ENCODE peak calls at places on chromosomes 4 and X, in four cellular contexts. One of them, this sample, is unnamed.

GRCh38 chr4:61921890-61922289 is 721.8 kb downstream of the ADGRL3 start:
- DNase-seq in esophagus squamous epithelium: no peak
- DNase-seq in astrocyte: no peak
- DNase-seq in AG04450: no peak
- DNase-seq in this sample: no peak

GRCh38 chrX:21806691-21807090 is 32.7 kb upstream of the MBTPS2 start:
- DNase-seq in esophagus squamous epithelium: no peak
- DNase-seq in astrocyte: peak; percentile 6
- DNase-seq in AG04450: no peak
- DNase-seq in this sample: no peak

GRCh38 chrX:9517062-9517461 is 52.2 kb downstream of the TBL1X start:
- DNase-seq in esophagus squamous epithelium: no peak
- DNase-seq in astrocyte: no peak
- DNase-seq in AG04450: no peak
- DNase-seq in this sample: no peak

GRCh38 chr4:45294464-45294863 is 568.1 kb upstream of the GNPDA2 start:
- DNase-seq in esophagus squamous epithelium: no peak
- DNase-seq in AG04450: no peak
- DNase-seq in astrocyte: no peak
- DNase-seq in this sample: no peak

GRCh38 chrX:46693149-46693548 is 65.8 kb downstream of the SLC9A7 start:
- DNase-seq in astrocyte: no peak
- DNase-seq in AG04450: no peak
- DNase-seq in esophagus squamous epithelium: no peak
- DNase-seq in this sample: no peak

GRCh38 chrX:88613338-88613737 is 133.7 kb upstream of the CPXCR1 start:
- DNase-seq in astrocyte: no peak
- DNase-seq in AG04450: no peak
- DNase-seq in esophagus squamous epithelium: no peak
- DNase-seq in this sample: no peak

GRCh38 chr4:114417214-114417613 is 181.4 kb upstream of the UGT8 start:
- DNase-seq in astrocyte: no peak
- DNase-seq in AG04450: no peak
- DNase-seq in esophagus squamous epithelium: no peak
- DNase-seq in this sample: no peak

GRCh38 chr4:147335183-147335582 is 145.7 kb upstream of the EDNRA start:
- DNase-seq in astrocyte: no peak
- DNase-seq in esophagus squamous epithelium: no peak
- DNase-seq in AG04450: no peak
- DNase-seq in this sample: no peak

GRCh38 chr4:24690436-24690835 is 104.9 kb upstream of the SOD3 start:
- DNase-seq in astrocyte: no peak
- DNase-seq in AG04450: no peak
- DNase-seq in esophagus squamous epithelium: no peak
- DNase-seq in this sample: peak; percentile 4

GRCh38 chr4:164207460-164207859 is 546.5 kb upstream of the SMIM31 start:
- DNase-seq in esophagus squamous epithelium: no peak
- DNase-seq in AG04450: no peak
- DNase-seq in astrocyte: no peak
- DNase-seq in this sample: no peak

GRCh38 chr4:6076391-6076790 is 58.2 kb upstream of the C4orf50 start:
- DNase-seq in AG04450: no peak
- DNase-seq in esophagus squamous epithelium: no peak
- DNase-seq in astrocyte: no peak
- DNase-seq in this sample: no peak

GRCh38 chr4:177480796-177481195 is 38.6 kb upstream of the AGA start:
- DNase-seq in esophagus squamous epithelium: no peak
- DNase-seq in astrocyte: peak; percentile 94
- DNase-seq in AG04450: peak; percentile 56
- DNase-seq in this sample: no peak

GRCh38 chr4:52659722-52660261 is 691 bp upstream of the USP46 start:
- DNase-seq in esophagus squamous epithelium: no peak
- DNase-seq in astrocyte: no peak
- DNase-seq in AG04450: no peak
- DNase-seq in this sample: no peak

GRCh38 chr4:168645933-168646768 is 149.3 kb downstream of the PALLD start:
- DNase-seq in AG04450: no peak
- DNase-seq in esophagus squamous epithelium: no peak
- DNase-seq in astrocyte: no peak
- DNase-seq in this sample: no peak

GRCh38 chr4:125313989-125314602 is 659 bp upstream of the FAT4 start:
- DNase-seq in astrocyte: no peak
- DNase-seq in esophagus squamous epithelium: no peak
- DNase-seq in AG04450: no peak
- DNase-seq in this sample: no peak
- H3K4me3 ChIP-seq in astrocyte: peak overlapping the region; percentile 92
- H3K4me3 ChIP-seq in esophagus squamous epithelium: peak overlapping the region; percentile 78
- H3K4me3 ChIP-seq in AG04450: peak overlapping the region; percentile 51
- H3K4me3 ChIP-seq in this sample: peak overlapping the region; percentile 95

GRCh38 chr4:130896920-130897319 is 1801.0 kb downstream of the C4orf33 start:
- DNase-seq in astrocyte: no peak
- DNase-seq in esophagus squamous epithelium: no peak
- DNase-seq in AG04450: no peak
- DNase-seq in this sample: no peak

DNA sequence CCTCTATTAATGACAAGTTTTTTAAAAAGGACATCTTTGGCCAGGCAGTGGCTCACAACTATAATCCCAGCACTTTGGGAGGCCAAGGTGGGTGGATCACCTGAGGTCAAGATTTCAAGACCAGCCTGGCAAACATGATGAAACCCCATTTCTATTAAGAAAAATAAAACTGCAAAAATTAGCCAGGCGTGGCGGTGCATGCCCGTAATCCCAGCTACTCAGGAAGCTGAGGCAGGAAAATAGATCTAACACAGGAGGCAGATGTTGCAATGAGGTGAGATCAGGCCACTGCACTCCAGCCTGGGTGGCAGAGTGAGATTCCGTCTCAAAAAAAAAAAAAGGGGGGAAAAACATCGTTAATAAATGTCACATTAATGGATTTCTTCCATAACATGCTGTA is 1805.4 kb downstream of the C4orf33 start:
- DNase-seq in AG04450: no peak
- DNase-seq in esophagus squamous epithelium: no peak
- DNase-seq in astrocyte: no peak
- DNase-seq in this sample: no peak
- H3K4me3 ChIP-seq in AG04450: no peak overlapping the region
- H3K4me3 ChIP-seq in esophagus squamous epithelium: no peak overlapping the region
- H3K4me3 ChIP-seq in astrocyte: no peak overlapping the region
- H3K4me3 ChIP-seq in this sample: no peak overlapping the region

GRCh38 chrX:33207056-33207455 is 4.3 kb downstream of the DMD start:
- DNase-seq in astrocyte: no peak
- DNase-seq in esophagus squamous epithelium: no peak
- DNase-seq in AG04450: no peak
- DNase-seq in this sample: no peak

GRCh38 chrX:33204889-33205288 is 6.5 kb downstream of the DMD start:
- DNase-seq in AG04450: no peak
- DNase-seq in esophagus squamous epithelium: no peak
- DNase-seq in astrocyte: no peak
- DNase-seq in this sample: no peak

GRCh38 chrX:33210156-33210555 is 1.2 kb downstream of the DMD start:
- DNase-seq in astrocyte: no peak
- DNase-seq in esophagus squamous epithelium: no peak
- DNase-seq in AG04450: no peak
- DNase-seq in this sample: no peak

DNA sequence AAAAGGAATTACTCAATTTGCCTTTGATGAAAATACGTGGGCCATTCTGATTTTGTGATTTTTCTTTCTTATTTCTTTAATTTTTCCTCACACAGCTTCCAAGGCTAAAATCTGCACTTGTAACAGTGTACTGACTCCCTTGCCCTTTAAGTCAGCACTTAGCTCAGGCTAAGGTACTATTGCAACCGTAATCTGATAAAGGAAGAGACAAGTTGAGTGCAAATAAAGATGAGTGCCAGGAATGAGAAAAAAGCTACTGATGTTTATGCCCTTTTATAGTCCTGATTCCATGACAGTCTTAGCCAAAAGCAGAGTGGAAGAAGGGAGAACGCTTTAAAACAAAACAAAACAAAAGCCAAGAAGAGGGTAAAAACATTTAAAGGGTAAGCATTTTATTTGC is 6.0 kb downstream of the DMD start:
- DNase-seq in esophagus squamous epithelium: no peak
- DNase-seq in astrocyte: no peak
- DNase-seq in AG04450: no peak
- DNase-seq in this sample: no peak
- H3K4me3 ChIP-seq in esophagus squamous epithelium: peak overlapping the region; percentile 4
- H3K4me3 ChIP-seq in astrocyte: no peak overlapping the region
- H3K4me3 ChIP-seq in AG04450: peak overlapping the region; percentile 11
- H3K4me3 ChIP-seq in this sample: no peak overlapping the region

GRCh38 chr4:76206222-76206942 is 7.2 kb downstream of the SCARB2 start:
- DNase-seq in esophagus squamous epithelium: no peak
- DNase-seq in astrocyte: no peak
- DNase-seq in AG04450: no peak
- DNase-seq in this sample: no peak

GRCh38 chr4:76204936-76205335 is 8.7 kb downstream of the SCARB2 start:
- DNase-seq in esophagus squamous epithelium: no peak
- DNase-seq in AG04450: no peak
- DNase-seq in astrocyte: no peak
- DNase-seq in this sample: no peak

GRCh38 chr4:76210502-76210901 is 3.1 kb downstream of the SCARB2 start:
- DNase-seq in esophagus squamous epithelium: no peak
- DNase-seq in astrocyte: no peak
- DNase-seq in AG04450: no peak
- DNase-seq in this sample: no peak

GRCh38 chr4:76209876-76210275 is 3.7 kb downstream of the SCARB2 start:
- DNase-seq in esophagus squamous epithelium: no peak
- DNase-seq in AG04450: no peak
- DNase-seq in astrocyte: no peak
- DNase-seq in this sample: no peak

DNA sequence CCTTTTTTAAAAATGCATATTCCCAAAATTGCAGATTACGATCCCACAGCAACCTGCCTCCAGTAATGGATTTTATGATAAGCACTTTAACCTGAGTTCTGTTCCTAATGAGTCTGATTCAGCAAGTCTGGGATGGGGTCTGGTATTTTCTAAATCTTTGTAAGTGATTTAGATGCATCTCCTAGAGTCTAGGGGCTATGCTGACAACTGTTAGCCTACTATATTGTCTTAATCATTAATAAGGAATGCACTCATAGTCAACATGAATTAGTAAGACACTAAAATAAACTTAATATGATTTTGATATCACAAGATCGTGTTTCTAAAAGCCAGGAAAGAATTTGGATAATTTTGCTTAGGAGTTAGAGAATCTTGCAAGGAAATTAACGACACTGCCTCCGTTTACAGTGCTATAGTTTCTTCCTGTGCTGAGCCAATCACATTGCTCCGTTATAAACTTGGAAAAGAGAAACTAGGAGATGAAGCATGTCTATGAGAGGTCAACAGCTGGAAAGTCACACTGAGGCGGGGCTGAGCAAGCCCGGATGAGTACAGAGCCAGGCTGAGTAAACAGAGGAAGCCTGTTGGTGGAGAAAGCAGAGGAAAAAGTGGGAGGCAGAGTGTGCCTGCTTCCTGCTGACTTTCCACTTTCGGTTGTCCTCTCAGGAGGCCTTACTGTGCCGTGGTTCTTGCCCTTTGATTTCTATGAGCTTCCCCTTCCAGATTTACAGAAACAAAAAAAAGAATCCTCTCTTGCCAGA is 5.4 kb downstream of the SCARB2 start:
- DNase-seq in AG04450: peak; percentile 80
- DNase-seq in esophagus squamous epithelium: no peak
- DNase-seq in astrocyte: peak; percentile 73
- DNase-seq in this sample: peak; percentile 75
- H3K4me3 ChIP-seq in AG04450: peak overlapping the region; percentile 44
- H3K4me3 ChIP-seq in esophagus squamous epithelium: peak overlapping the region; percentile 23
- H3K4me3 ChIP-seq in astrocyte: peak overlapping the region; percentile 27
- H3K4me3 ChIP-seq in this sample: peak overlapping the region; percentile 26

GRCh38 chr4:153115322-153116100 is 88.7 kb upstream of the TRIM2 start:
- DNase-seq in astrocyte: peak; percentile 82
- DNase-seq in AG04450: no peak
- DNase-seq in esophagus squamous epithelium: no peak
- DNase-seq in this sample: peak; percentile 67
- H3K4me3 ChIP-seq in astrocyte: peak overlapping the region; percentile 32
- H3K4me3 ChIP-seq in AG04450: peak overlapping the region; percentile 25
- H3K4me3 ChIP-seq in esophagus squamous epithelium: peak overlapping the region; percentile 24
- H3K4me3 ChIP-seq in this sample: no peak overlapping the region

GRCh38 chr4:18318682-18319410 is 297.3 kb upstream of the LCORL start:
- DNase-seq in esophagus squamous epithelium: no peak
- DNase-seq in astrocyte: no peak
- DNase-seq in AG04450: no peak
- DNase-seq in this sample: no peak
- H3K4me3 ChIP-seq in esophagus squamous epithelium: peak overlapping the region; percentile 5
- H3K4me3 ChIP-seq in astrocyte: no peak overlapping the region
- H3K4me3 ChIP-seq in AG04450: no peak overlapping the region
- H3K4me3 ChIP-seq in this sample: no peak overlapping the region